ENCODE peak calls at places on chromosomes 3 and 15, in ten cellular contexts. One of them, this sample, is unnamed.

GRCh38 chr15:88303455-88303854 is 46.9 kb upstream of the NTRK3 start:
- DNase-seq in upper lobe of right lung: no peak
- DNase-seq in activated T-cell treated with anti-CD3 and anti-CD28 coated beads, Interleukin-2, amount 50 U/mL, for 24 hours: no peak
- DNase-seq in NCI-H2081: no peak
- DNase-seq in AML-193: no peak
- DNase-seq in NCI-H345: no peak
- DNase-seq in SW 1271: no peak
- DNase-seq in GM23248: no peak
- DNase-seq in HEK293T: no peak
- DNase-seq in hippocampal formation: no peak
- DNase-seq in this sample: no peak

GRCh38 chr15:90471126-90471525 is 58.6 kb upstream of the CRTC3 start:
- DNase-seq in NCI-H345: no peak
- DNase-seq in hippocampal formation: no peak
- DNase-seq in upper lobe of right lung: no peak
- DNase-seq in activated T-cell treated with anti-CD3 and anti-CD28 coated beads, Interleukin-2, amount 50 U/mL, for 24 hours: no peak
- DNase-seq in GM23248: no peak
- DNase-seq in NCI-H2081: no peak
- DNase-seq in HEK293T: no peak
- DNase-seq in SW 1271: no peak
- DNase-seq in AML-193: no peak
- DNase-seq in this sample: no peak

GRCh38 chr15:38074029-38074428 is 139.6 kb downstream of the TMCO5A start:
- DNase-seq in activated T-cell treated with anti-CD3 and anti-CD28 coated beads, Interleukin-2, amount 50 U/mL, for 24 hours: no peak
- DNase-seq in AML-193: no peak
- DNase-seq in SW 1271: no peak
- DNase-seq in hippocampal formation: no peak
- DNase-seq in HEK293T: no peak
- DNase-seq in NCI-H345: no peak
- DNase-seq in upper lobe of right lung: no peak
- DNase-seq in GM23248: peak
- DNase-seq in NCI-H2081: no peak
- DNase-seq in this sample: no peak

GRCh38 chr3:117836296-117836695 is 1126.7 kb downstream of the TUSC7 start:
- DNase-seq in HEK293T: no peak
- DNase-seq in NCI-H2081: no peak
- DNase-seq in hippocampal formation: no peak
- DNase-seq in AML-193: no peak
- DNase-seq in NCI-H345: no peak
- DNase-seq in activated T-cell treated with anti-CD3 and anti-CD28 coated beads, Interleukin-2, amount 50 U/mL, for 24 hours: no peak
- DNase-seq in GM23248: peak
- DNase-seq in upper lobe of right lung: no peak
- DNase-seq in SW 1271: no peak
- DNase-seq in this sample: no peak

GRCh38 chr3:89000886-89001285 is 106.5 kb upstream of the EPHA3 start:
- DNase-seq in HEK293T: no peak
- DNase-seq in activated T-cell treated with anti-CD3 and anti-CD28 coated beads, Interleukin-2, amount 50 U/mL, for 24 hours: no peak
- DNase-seq in AML-193: no peak
- DNase-seq in hippocampal formation: no peak
- DNase-seq in NCI-H2081: no peak
- DNase-seq in SW 1271: no peak
- DNase-seq in NCI-H345: no peak
- DNase-seq in GM23248: no peak
- DNase-seq in upper lobe of right lung: no peak
- DNase-seq in this sample: no peak

GRCh38 chr3:110389005-110389404 is 682.6 kb upstream of the NECTIN3 start:
- DNase-seq in GM23248: no peak
- DNase-seq in HEK293T: no peak
- DNase-seq in upper lobe of right lung: no peak
- DNase-seq in hippocampal formation: no peak
- DNase-seq in NCI-H345: no peak
- DNase-seq in activated T-cell treated with anti-CD3 and anti-CD28 coated beads, Interleukin-2, amount 50 U/mL, for 24 hours: no peak
- DNase-seq in AML-193: no peak
- DNase-seq in NCI-H2081: no peak
- DNase-seq in SW 1271: no peak
- DNase-seq in this sample: no peak

GRCh38 chr15:81095690-81096365 is 38.2 kb upstream of the CFAP161 start:
- DNase-seq in hippocampal formation: no peak
- DNase-seq in activated T-cell treated with anti-CD3 and anti-CD28 coated beads, Interleukin-2, amount 50 U/mL, for 24 hours: no peak
- DNase-seq in NCI-H2081: no peak
- DNase-seq in NCI-H345: no peak
- DNase-seq in upper lobe of right lung: no peak
- DNase-seq in SW 1271: no peak
- DNase-seq in AML-193: no peak
- DNase-seq in HEK293T: no peak
- DNase-seq in GM23248: no peak
- DNase-seq in this sample: no peak

GRCh38 chr15:59137566-59137965 is 32.6 kb downstream of the CCNB2 start:
- DNase-seq in GM23248: no peak
- DNase-seq in hippocampal formation: no peak
- DNase-seq in AML-193: no peak
- DNase-seq in HEK293T: no peak
- DNase-seq in activated T-cell treated with anti-CD3 and anti-CD28 coated beads, Interleukin-2, amount 50 U/mL, for 24 hours: no peak
- DNase-seq in NCI-H345: no peak
- DNase-seq in SW 1271: no peak
- DNase-seq in upper lobe of right lung: no peak
- DNase-seq in NCI-H2081: no peak
- DNase-seq in this sample: no peak

GRCh38 chr3:141851411-141851810 is 25.0 kb upstream of the ATP1B3 start:
- DNase-seq in upper lobe of right lung: no peak
- DNase-seq in AML-193: no peak
- DNase-seq in SW 1271: no peak
- DNase-seq in NCI-H345: no peak
- DNase-seq in activated T-cell treated with anti-CD3 and anti-CD28 coated beads, Interleukin-2, amount 50 U/mL, for 24 hours: no peak
- DNase-seq in NCI-H2081: no peak
- DNase-seq in hippocampal formation: no peak
- DNase-seq in GM23248: peak
- DNase-seq in HEK293T: no peak
- DNase-seq in this sample: no peak

GRCh38 chr15:68479406-68479805 is 47.4 kb upstream of the ITGA11 start:
- DNase-seq in GM23248: peak
- DNase-seq in upper lobe of right lung: no peak
- DNase-seq in NCI-H345: no peak
- DNase-seq in activated T-cell treated with anti-CD3 and anti-CD28 coated beads, Interleukin-2, amount 50 U/mL, for 24 hours: no peak
- DNase-seq in hippocampal formation: no peak
- DNase-seq in AML-193: no peak
- DNase-seq in SW 1271: no peak
- DNase-seq in HEK293T: no peak
- DNase-seq in NCI-H2081: no peak
- DNase-seq in this sample: no peak

GRCh38 chr3:190101320-190102117 is 19.2 kb downstream of the P3H2 start:
- DNase-seq in SW 1271: no peak
- DNase-seq in NCI-H2081: no peak
- DNase-seq in upper lobe of right lung: no peak
- DNase-seq in HEK293T: no peak
- DNase-seq in hippocampal formation: no peak
- DNase-seq in GM23248: peak
- DNase-seq in AML-193: no peak
- DNase-seq in activated T-cell treated with anti-CD3 and anti-CD28 coated beads, Interleukin-2, amount 50 U/mL, for 24 hours: no peak
- DNase-seq in NCI-H345: no peak
- DNase-seq in this sample: no peak